ENCODE peak calls at places on chromosomes 12 and 14, in six cellular contexts. A is activated CD4-positive, alpha-beta memory T cell treated with anti-CD3 and anti-CD28 coated beads for 36 hours; F is aorta; N is memory B cell; Y is endothelial cell; D is H7. X is an unnamed sample.

GRCh38 chr12:119179335-119180021 is 747 bp downstream of the HSPB8 start:
- DNase-seq in A (no peak), F (peak), N (no peak), Y (peak), D (peak), X (peak)

GRCh38 chr12:92553389-92553788 is 149.4 kb upstream of the PLEKHG7 start:
- DNase-seq in A (no peak), F (peak), N (no peak), Y (no peak), D (no peak), X (peak)

GRCh38 chr12:66768293-66768692 is 89.4 kb upstream of the GRIP1 start:
- DNase-seq in A (no peak), F (no peak), N (no peak), Y (no peak), D (no peak), X (no peak)

GRCh38 chr14:60215127-60215444 is 33.9 kb upstream of the PPM1A start:
- DNase-seq in A (no peak), F (no peak), N (no peak), Y (no peak), D (no peak), X (no peak)

GRCh38 chr12:12979731-12980259 is 20.3 kb downstream of the HEBP1 start:
- DNase-seq in A (no peak), F (no peak), N (no peak), Y (no peak), D (no peak), X (peak)

GRCh38 chr12:85740190-85740589 is 96.0 kb downstream of the RASSF9 start:
- DNase-seq in A (no peak), F (no peak), N (no peak), Y (no peak), D (no peak), X (no peak)

GRCh38 chr12:79725987-79726386 is 35.2 kb upstream of the PAWR start:
- DNase-seq in A (no peak), F (no peak), N (no peak), Y (no peak), D (no peak), X (no peak)

GRCh38 chr12:121009744-121010143 is 6.5 kb downstream of the C12orf43 start:
- DNase-seq in A (no peak), F (no peak), N (no peak), Y (no peak), D (peak), X (peak)

GRCh38 chr14:99476864-99477263 is 3.8 kb downstream of the SETD3 start:
- DNase-seq in A (no peak), F (no peak), N (no peak), Y (no peak), D (no peak), X (no peak)

GRCh38 chr14:65566820-65567522 is 154.4 kb downstream of the FUT8 start:
- DNase-seq in A (no peak), F (no peak), N (no peak), Y (no peak), D (no peak), X (no peak)

GRCh38 chr14:95291859-95292542 is 27.7 kb downstream of the CLMN start:
- DNase-seq in A (peak), F (peak), N (no peak), Y (no peak), D (no peak), X (peak)

GRCh38 chr12:63151061-63151897 is at the start of gene AVPR1A:
- DNase-seq in A (no peak), F (peak), N (no peak), Y (no peak), D (peak), X (no peak)

GRCh38 chr14:103555559-103556337 is 6.7 kb downstream of the BAG5 start:
- DNase-seq in A (no peak), F (peak), N (no peak), Y (no peak), D (peak), X (no peak)

GRCh38 chr14:64965356-64966000 is 6.7 kb downstream of the RAB15 start:
- DNase-seq in A (no peak), F (no peak), N (no peak), Y (no peak), D (no peak), X (no peak)

GRCh38 chr12:52079576-52080402 is at the start of gene SMIM41:
- DNase-seq in A (no peak), F (peak), N (no peak), Y (no peak), D (peak), X (no peak)

GRCh38 chr14:61282746-61283145 is 1.6 kb upstream of the TMEM30B start:
- DNase-seq in A (no peak), F (no peak), N (no peak), Y (no peak), D (no peak), X (no peak)

GRCh38 chr12:4664111-4664510 is 15.2 kb downstream of the NDUFA9 start:
- DNase-seq in A (no peak), F (no peak), N (no peak), Y (no peak), D (no peak), X (peak)

GRCh38 chr12:120677765-120678473 is 9.0 kb upstream of the MLEC start:
- DNase-seq in A (peak), F (no peak), N (no peak), Y (no peak), D (no peak), X (no peak)

GRCh38 chr12:112971248-112971647 is 7.1 kb upstream of the OAS2 start:
- DNase-seq in A (no peak), F (no peak), N (no peak), Y (no peak), D (no peak), X (no peak)

GRCh38 chr12:128337456-128338160 is 70.6 kb downstream of the TMEM132C start:
- DNase-seq in A (no peak), F (no peak), N (no peak), Y (no peak), D (peak), X (no peak)

GRCh38 chr12:95615735-95616134 is 64.5 kb upstream of the USP44 start:
- DNase-seq in A (no peak), F (no peak), N (no peak), Y (no peak), D (no peak), X (no peak)

GRCh38 chr12:115963030-115963480 is 314.4 kb downstream of the MED13L start:
- DNase-seq in A (no peak), F (no peak), N (no peak), Y (no peak), D (no peak), X (peak)

GRCh38 chr14:104098272-104099095 is 13.0 kb downstream of the ASPG start:
- DNase-seq in A (no peak), F (peak), N (no peak), Y (no peak), D (no peak), X (no peak)

GRCh38 chr12:51242150-51242549 is 3.5 kb downstream of the DAZAP2 start:
- DNase-seq in A (no peak), F (peak), N (no peak), Y (no peak), D (no peak), X (no peak)

GRCh38 chr14:86646688-86647687 is 1117.0 kb downstream of the FLRT2 start:
- DNase-seq in A (no peak), F (no peak), N (no peak), Y (no peak), D (no peak), X (no peak)

GRCh38 chr14:74546416-74546815 is 52.9 kb downstream of the ISCA2 start:
- DNase-seq in A (no peak), F (no peak), N (no peak), Y (no peak), D (no peak), X (no peak)

GRCh38 chr12:78308701-78309100 is 478.0 kb downstream of the NAV3 start:
- DNase-seq in A (no peak), F (no peak), N (no peak), Y (no peak), D (no peak), X (no peak)

GRCh38 chr12:132366341-132366861 is 37.0 kb upstream of the GALNT9 start:
- DNase-seq in A (no peak), F (peak), N (no peak), Y (no peak), D (peak), X (no peak)